ENCODE peak calls at places on chromosomes 6 and 20, in four cellular contexts. N is tibial nerve, Y is vagina, R is left ventricle myocardium inferior. G is an unnamed sample.
A peak's percentile ranks its signal among the peaks of the same experiment; 100 is the strongest.

GRCh38 chr6:42166444-42167141 is 6.6 kb upstream of the GUCA1A start:
- DNase-seq in N (peak; percentile 36), Y (no peak), R (peak; percentile 44), G (peak; percentile 35)

GRCh38 chr6:110357696-110358535 is at the start of gene METTL24:
- DNase-seq in N (no peak), Y (no peak), R (no peak), G (peak; percentile 4)

GRCh38 chr6:33607784-33608161 is 13.3 kb upstream of the ITPR3 start:
- DNase-seq in N (no peak), Y (no peak), R (no peak), G (no peak)

GRCh38 chr20:46359233-46359751 is 47.1 kb downstream of the ELMO2 start:
- DNase-seq in N (no peak), Y (no peak), R (no peak), G (no peak)

GRCh38 chr6:5772634-5773230 is 234.0 kb downstream of the NRN1 start:
- DNase-seq in N (no peak), Y (no peak), R (no peak), G (no peak)

GRCh38 chr20:32487381-32487780 is 97.8 kb downstream of the NOL4L start:
- DNase-seq in N (no peak), Y (no peak), R (no peak), G (no peak)

GRCh38 chr6:144667517-144667916 is 382.4 kb downstream of the UTRN start:
- DNase-seq in N (no peak), Y (no peak), R (no peak), G (no peak)

GRCh38 chr6:159693128-159693893 is at the start of gene SOD2:
- DNase-seq in N (peak; percentile 63), Y (no peak), R (peak; percentile 87), G (peak; percentile 93)

GRCh38 chr6:119856136-119856535 is 506.6 kb upstream of the MAN1A1 start:
- DNase-seq in N (no peak), Y (no peak), R (no peak), G (peak; percentile 12)

GRCh38 chr6:160048471-160048870 is 73.1 kb upstream of the SLC22A1 start:
- DNase-seq in N (no peak), Y (no peak), R (no peak), G (no peak)

GRCh38 chr6:151137441-151137984 is 102.3 kb upstream of the AKAP12 start:
- DNase-seq in N (no peak), Y (no peak), R (no peak), G (no peak)

GRCh38 chr20:63268671-63269439 is 3.8 kb upstream of the ARFGAP1 start:
- DNase-seq in N (no peak), Y (no peak), R (no peak), G (no peak)

GRCh38 chr6:11480541-11480940 is 57.0 kb upstream of the TMEM170B start:
- DNase-seq in N (no peak), Y (no peak), R (no peak), G (no peak)

GRCh38 chr6:73107016-73107415 is 118.3 kb downstream of the KHDC1L start:
- DNase-seq in N (no peak), Y (no peak), R (no peak), G (no peak)

GRCh38 chr6:158207452-158207788 is 39.3 kb downstream of the GTF2H5 start:
- DNase-seq in N (no peak), Y (no peak), R (no peak), G (peak; percentile 6)

GRCh38 chr20:43767686-43768474 is 41.1 kb upstream of the GTSF1L start:
- DNase-seq in N (no peak), Y (no peak), R (no peak), G (peak; percentile 83)

GRCh38 chr20:23268792-23269354 is 81.7 kb upstream of the NXT1 start:
- DNase-seq in N (no peak), Y (no peak), R (no peak), G (no peak)

GRCh38 chr20:24697411-24697810 is 228.0 kb downstream of the SYNDIG1 start:
- DNase-seq in N (no peak), Y (no peak), R (no peak), G (no peak)

GRCh38 chr20:24700166-24700860 is 230.9 kb downstream of the SYNDIG1 start:
- DNase-seq in N (no peak), Y (peak; percentile 90), R (no peak), G (no peak)

GRCh38 chr20:24699321-24700165 is 230.1 kb downstream of the SYNDIG1 start:
- DNase-seq in N (no peak), Y (no peak), R (no peak), G (no peak)

GRCh38 chr20:24698189-24698588 is 228.8 kb downstream of the SYNDIG1 start:
- DNase-seq in N (no peak), Y (peak; percentile 87), R (no peak), G (no peak)

GRCh38 chr20:24698706-24699206 is 229.3 kb downstream of the SYNDIG1 start:
- DNase-seq in N (no peak), Y (no peak), R (no peak), G (no peak)
- H3K27me3 ChIP-seq in N (no peaks in the 10 kb centered on the region), Y (no peaks in the 10 kb centered on the region), R (no peaks in the 10 kb centered on the region), G (no peaks in the 10 kb centered on the region)

DNA sequence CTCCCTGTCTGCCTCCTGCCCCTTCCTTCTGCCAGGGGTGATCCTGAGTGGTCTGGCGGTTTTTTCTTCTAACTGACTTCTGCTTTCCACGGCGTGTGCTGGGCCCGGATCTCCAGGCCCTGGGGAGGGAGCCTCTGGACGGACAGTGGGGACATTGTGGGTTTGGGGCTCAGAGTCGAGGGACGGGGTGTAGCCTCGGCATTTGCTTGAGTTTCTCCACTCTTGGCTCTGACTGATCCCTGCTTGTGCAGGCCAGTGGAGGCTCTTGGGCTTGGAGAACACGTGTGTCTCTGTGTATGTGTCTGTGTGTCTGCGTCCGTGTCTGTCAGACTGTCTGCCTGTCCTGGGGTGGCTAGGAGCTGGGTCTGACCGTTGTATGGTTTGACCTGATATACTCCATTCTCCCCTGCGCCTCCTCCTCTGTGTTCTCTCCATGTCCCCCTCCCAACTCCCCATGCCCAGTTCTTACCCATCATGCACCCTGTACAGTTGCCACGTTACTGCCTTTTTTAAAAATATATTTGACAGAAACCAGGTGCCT is 10.2 kb downstream of the SLC29A1 start:
- DNase-seq in N (no peak), Y (no peak), R (no peak), G (no peak)
- H3K4me3 ChIP-seq in N (no peak overlapping the region), Y (no peak overlapping the region), R (peak overlapping the region; percentile 11), G (no peak overlapping the region)

DNA sequence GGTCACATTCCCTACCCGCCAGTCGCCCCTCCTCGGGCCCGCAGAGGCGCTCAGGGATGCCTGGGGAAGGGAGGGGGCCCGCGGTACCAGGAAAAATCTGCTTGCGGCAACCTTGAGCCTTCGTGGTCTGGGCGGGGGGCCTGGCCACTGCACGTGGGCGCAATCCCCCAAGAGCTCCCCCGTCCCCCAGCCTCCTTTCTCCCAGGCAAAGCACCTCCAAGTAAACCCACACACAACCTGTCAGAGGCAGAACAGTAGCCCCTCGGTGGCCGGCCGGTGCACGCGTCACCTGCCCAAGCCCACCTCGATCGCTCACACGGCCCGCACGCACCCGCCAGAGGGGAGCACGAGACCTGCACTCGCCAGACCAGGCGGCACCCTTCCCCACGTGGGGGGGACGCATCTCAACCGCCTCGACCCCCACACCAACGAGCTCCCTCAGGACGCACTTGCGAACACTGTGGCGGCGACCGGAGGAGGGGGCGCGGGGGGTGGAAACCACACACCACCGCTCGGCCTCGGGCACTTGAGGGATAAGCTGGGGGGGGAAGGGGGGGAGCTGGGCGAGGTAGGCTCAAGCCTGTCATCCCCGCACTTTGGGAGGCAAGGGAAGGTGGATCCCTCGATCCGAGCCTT is 1955.7 kb upstream of the DEFB115 start:
- DNase-seq in N (no peak), Y (no peak), R (no peak), G (no peak)
- H3K9me3 ChIP-seq in N (no peaks in the 10 kb centered on the region), Y (no peaks in the 10 kb centered on the region), R (peaks cover 72% of the 10 kb centered on the region), G (no peaks in the 10 kb centered on the region)

GRCh38 chr20:36279362-36279761 is 26.8 kb upstream of the DLGAP4 start:
- DNase-seq in N (no peak), Y (no peak), R (no peak), G (no peak)

GRCh38 chr20:36285746-36286447 is 20.2 kb upstream of the DLGAP4 start:
- DNase-seq in N (no peak), Y (peak; percentile 52), R (no peak), G (no peak)

GRCh38 chr20:36279776-36280175 is 26.4 kb upstream of the DLGAP4 start:
- DNase-seq in N (no peak), Y (no peak), R (no peak), G (no peak)

GRCh38 chr20:36284751-36285150 is 21.4 kb upstream of the DLGAP4 start:
- DNase-seq in N (no peak), Y (peak; percentile 31), R (no peak), G (no peak)

DNA sequence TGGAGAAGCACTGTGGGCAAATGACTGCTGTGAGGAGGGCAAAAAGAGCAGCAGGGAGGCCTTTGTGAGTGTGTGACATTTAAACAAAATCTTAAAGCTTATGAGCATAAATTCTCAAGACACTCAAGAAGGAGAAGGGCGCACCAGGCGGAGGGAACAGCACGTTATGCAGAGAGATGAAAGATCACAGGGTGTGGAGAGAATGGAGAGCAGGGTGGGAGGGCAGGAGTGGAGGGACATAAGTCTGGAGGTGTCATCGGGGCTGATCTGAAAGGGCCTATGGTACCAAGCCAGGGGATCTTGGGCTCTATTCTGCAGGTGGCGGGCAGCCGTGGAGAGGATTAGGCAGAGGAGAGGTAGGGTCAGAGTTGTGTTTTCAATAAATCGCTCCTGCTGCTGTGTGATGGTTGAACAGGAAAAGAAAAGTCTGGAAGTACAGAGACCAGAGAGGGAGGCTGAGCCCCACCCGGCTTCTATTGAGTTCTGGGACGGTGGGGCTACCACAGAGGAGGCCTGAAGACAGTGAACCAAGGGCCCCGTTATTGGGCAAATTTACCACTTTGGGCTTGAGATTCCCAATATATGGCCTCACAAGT is 24.3 kb upstream of the DLGAP4 start:
- DNase-seq in N (no peak), Y (no peak), R (no peak), G (no peak)
- H3K27me3 ChIP-seq in N (peaks cover 5% of the 10 kb centered on the region), Y (no peaks in the 10 kb centered on the region), R (peaks cover 91% of the 10 kb centered on the region), G (peaks cover 77% of the 10 kb centered on the region)

GRCh38 chr6:28486988-28487742 is 28.4 kb downstream of the GPX6 start:
- DNase-seq in N (no peak), Y (no peak), R (no peak), G (no peak)
- H3K4me3 ChIP-seq in N (no peak overlapping the region), Y (no peak overlapping the region), R (no peak overlapping the region), G (no peak overlapping the region)

DNA sequence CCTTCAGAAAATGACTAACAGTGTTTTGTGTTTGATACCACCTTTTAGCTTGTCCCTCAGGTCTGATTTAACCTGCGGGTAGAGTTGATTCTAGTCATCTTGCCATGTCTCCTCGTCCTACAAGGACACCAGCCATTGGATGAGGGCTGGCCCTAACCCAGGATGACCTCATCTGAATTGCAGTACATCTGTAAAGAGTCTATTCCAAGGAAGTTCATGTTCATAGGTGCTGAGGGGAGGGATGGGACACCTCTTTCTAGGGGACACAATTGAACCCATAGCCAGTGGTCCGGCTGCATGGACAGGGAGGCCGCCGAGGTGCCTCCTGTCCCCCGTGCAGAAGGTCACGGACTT is 52.0 kb upstream of the DACT2 start:
- DNase-seq in N (no peak), Y (no peak), R (no peak), G (no peak)
- H3K9me3 ChIP-seq in N (no peaks in the 10 kb centered on the region), Y (no peaks in the 10 kb centered on the region), R (no peaks in the 10 kb centered on the region), G (no peaks in the 10 kb centered on the region)

G was measured in MG63.